ENCODE peak calls at places on chromosomes 4 and X, in eight cellular contexts. P is suprapubic skin, T is AG10803, E is AG04449, Z is AG09309, F is WTC11, I is neural crest cell, W is stomach. U is an unnamed sample.

GRCh38 chrX:45274576-45274975 is 73.9 kb upstream of the DIPK2B start:
- DNase-seq in E (no peak), Z (no peak), F (no peak), W (no peak), P (no peak), I (no peak), T (peak), U (no peak)

GRCh38 chr4:67928547-67928946 is 34.7 kb downstream of the TMPRSS11A start:
- DNase-seq in T (no peak), I (no peak), Z (no peak), P (no peak), E (no peak), F (no peak), W (no peak), U (no peak)

GRCh38 chr4:155822572-155822971 is 43.5 kb downstream of the ASIC5 start:
- DNase-seq in Z (no peak), P (no peak), W (no peak), I (no peak), E (no peak), F (no peak), T (no peak), U (no peak)

GRCh38 chrX:154775611-154776349 is 13.1 kb downstream of the DKC1 start:
- DNase-seq in E (no peak), Z (no peak), I (no peak), T (no peak), P (no peak), F (no peak), W (no peak), U (no peak)

GRCh38 chr4:76764251-76764650 is 133.7 kb downstream of the SOWAHB start:
- DNase-seq in P (no peak), Z (no peak), W (no peak), I (no peak), F (no peak), E (no peak), T (peak), U (no peak)

GRCh38 chrX:129534816-129535578 is 5.1 kb upstream of the OCRL start:
- DNase-seq in T (peak), Z (no peak), I (no peak), F (no peak), P (no peak), W (no peak), E (no peak), U (no peak)

GRCh38 chrX:22053486-22053885 is 21.4 kb downstream of the PHEX start:
- DNase-seq in T (peak), Z (no peak), E (no peak), P (no peak), I (no peak), F (no peak), W (no peak), U (no peak)

GRCh38 chrX:30343206-30343605 is 34.0 kb upstream of the NR0B1 start:
- DNase-seq in W (no peak), T (no peak), F (peak), I (no peak), P (no peak), E (no peak), Z (no peak), U (no peak)

GRCh38 chrX:54246866-54247265 is 63.8 kb upstream of the FAM120C start:
- DNase-seq in P (no peak), W (no peak), F (no peak), Z (no peak), I (no peak), T (peak), E (no peak), U (no peak)

GRCh38 chrX:37989304-37989703 is 17.0 kb upstream of the SYTL5 start:
- DNase-seq in T (no peak), W (no peak), Z (no peak), E (no peak), P (no peak), I (no peak), F (no peak), U (no peak)

GRCh38 chr4:130703211-130703920 is 1607.4 kb downstream of the C4orf33 start:
- DNase-seq in Z (no peak), W (no peak), I (no peak), E (no peak), T (no peak), P (no peak), F (no peak), U (no peak)

DNA sequence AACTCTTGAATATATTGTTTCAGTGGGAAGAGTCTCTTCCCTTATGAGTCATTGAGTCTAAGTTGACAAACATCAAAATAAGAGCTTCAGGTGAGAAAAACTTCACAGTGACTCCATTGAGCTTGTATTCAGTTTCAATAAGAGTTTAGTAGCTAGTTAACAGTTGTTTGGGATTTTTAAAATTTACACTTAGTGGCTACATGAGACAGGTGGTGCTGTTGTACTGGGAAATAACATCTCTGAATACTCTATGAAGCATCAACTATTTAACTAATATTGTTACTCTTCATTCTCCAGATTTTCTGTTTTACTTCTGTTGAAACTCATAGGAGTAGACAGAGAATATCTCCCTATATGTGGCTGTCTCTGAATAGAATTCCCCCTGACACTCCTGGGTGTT is 1609.1 kb downstream of the C4orf33 start:
- DNase-seq in I (no peak), T (no peak), F (no peak), W (no peak), E (no peak), P (no peak), Z (no peak), U (no peak)
- TF ChIP-seq CTCF in I (no peak), T (no peak), F (no peak), W (no peak), E (no peak), P (no peak), Z (no peak), U (no peak)

GRCh38 chr4:80413096-80413495 is 77.6 kb downstream of the CFAP299 start:
- DNase-seq in E (no peak), I (no peak), T (no peak), F (no peak), Z (no peak), W (no peak), P (no peak), U (no peak)

GRCh38 chr4:80409798-80410197 is 74.3 kb downstream of the CFAP299 start:
- DNase-seq in I (no peak), T (no peak), F (no peak), W (no peak), E (no peak), P (no peak), Z (no peak), U (no peak)

GRCh38 chr4:80417019-80417418 is 81.5 kb downstream of the CFAP299 start:
- DNase-seq in E (no peak), F (no peak), W (no peak), I (no peak), Z (no peak), P (no peak), T (no peak), U (no peak)

GRCh38 chr4:80407246-80407645 is 71.7 kb downstream of the CFAP299 start:
- DNase-seq in Z (peak), E (no peak), T (peak), W (no peak), P (no peak), F (no peak), I (no peak), U (no peak)

GRCh38 chr4:80412322-80412721 is 76.8 kb downstream of the CFAP299 start:
- DNase-seq in I (no peak), E (no peak), P (no peak), F (no peak), T (peak), Z (no peak), W (no peak), U (no peak)
- TF ChIP-seq CTCF in I (no peak), E (no peak), P (no peak), F (no peak), T (no peak), Z (no peak), W (no peak), U (no peak)

GRCh38 chr4:87838207-87838606 is 5.4 kb downstream of the MEPE start:
- DNase-seq in W (no peak), T (no peak), I (no peak), E (no peak), Z (no peak), F (peak), P (no peak), U (no peak)
- TF ChIP-seq CTCF in W (no peak), T (peak), I (peak), E (peak), Z (peak), F (no peak), P (peak), U (peak)

GRCh38 chrX:104250470-104250869 is 4.3 kb downstream of the ESX1 start:
- DNase-seq in T (no peak), Z (no peak), P (no peak), E (no peak), F (no peak), W (no peak), I (no peak), U (no peak)

GRCh38 chrX:104255465-104255864 is 732 bp upstream of the ESX1 start:
- DNase-seq in T (no peak), P (no peak), F (no peak), W (no peak), Z (no peak), E (no peak), I (no peak), U (no peak)

GRCh38 chrX:104254442-104255115 is at the start of gene ESX1:
- DNase-seq in T (peak), F (peak), I (peak), P (no peak), E (no peak), Z (no peak), W (no peak), U (peak)

DNA sequence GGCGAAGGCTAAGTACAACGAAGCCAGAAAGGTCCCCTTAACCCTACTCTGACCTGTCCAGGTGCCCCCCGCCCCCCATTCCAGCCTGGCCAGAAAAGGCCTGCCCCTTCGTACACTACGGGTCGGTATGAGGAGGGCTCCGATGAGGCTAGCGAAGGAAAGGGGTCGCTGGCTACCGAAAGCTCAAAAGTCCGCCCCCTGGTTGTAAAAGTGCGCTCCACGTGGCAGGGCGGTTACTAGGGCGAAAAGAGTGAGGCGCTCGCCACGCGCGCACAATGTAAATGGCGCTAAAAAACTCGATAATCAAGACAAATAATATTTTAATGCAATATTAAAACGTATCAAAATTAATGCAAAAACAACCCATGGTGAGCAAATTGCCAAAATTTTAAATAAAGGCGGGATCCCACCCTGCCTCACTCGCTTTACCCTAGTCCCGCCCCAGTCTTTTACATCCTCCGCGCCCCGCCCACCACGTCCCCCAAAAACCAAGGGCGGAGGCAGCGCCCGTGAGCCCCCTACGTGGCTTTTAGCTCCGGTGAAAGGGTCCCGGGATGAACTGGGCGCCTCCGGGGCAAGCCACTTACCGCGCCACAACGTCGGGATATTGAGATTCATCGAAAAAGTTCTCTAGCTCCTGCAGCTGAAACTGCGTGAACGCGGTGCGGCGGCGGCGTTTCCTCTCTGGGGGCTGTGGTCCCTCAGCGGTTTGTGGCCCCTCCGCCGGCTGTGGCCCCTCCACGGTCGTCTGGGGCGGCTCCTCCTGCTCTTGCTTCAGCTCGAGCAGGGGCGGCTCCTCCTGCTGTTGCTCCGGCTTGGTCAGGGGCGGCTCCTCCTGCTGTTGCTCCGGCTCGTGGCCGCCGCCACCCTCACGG is 929 bp downstream of the ESX1 start:
- DNase-seq in W (no peak), E (no peak), Z (no peak), P (no peak), T (no peak), F (peak), I (peak), U (peak)
- TF ChIP-seq CTCF in W (no peak), E (no peak), Z (no peak), P (no peak), T (no peak), F (no peak), I (peak), U (no peak)

DNA sequence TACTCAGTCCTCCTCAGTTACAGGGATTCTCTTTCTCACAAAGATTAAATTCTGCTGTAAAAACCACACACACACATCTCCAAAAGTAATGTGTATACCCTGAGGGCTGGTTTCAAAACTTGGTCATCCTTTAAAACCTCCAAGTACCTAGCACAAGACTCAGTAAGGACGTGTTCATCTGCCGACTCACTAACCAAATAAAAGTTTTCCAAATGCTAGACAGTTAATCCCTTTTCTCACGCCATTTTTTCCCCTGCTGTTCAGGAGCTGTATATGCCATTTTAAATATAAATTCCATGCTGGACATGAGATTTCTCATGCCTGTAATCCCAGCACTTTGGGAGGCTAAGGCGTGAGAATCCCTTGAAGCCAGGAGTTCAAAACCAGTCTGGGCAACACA is 3.9 kb upstream of the SAT1 start:
- DNase-seq in W (no peak), P (no peak), T (peak), E (no peak), I (no peak), Z (peak), F (no peak), U (no peak)
- TF ChIP-seq CTCF in W (no peak), P (no peak), T (peak), E (no peak), I (peak), Z (peak), F (no peak), U (no peak)

DNA sequence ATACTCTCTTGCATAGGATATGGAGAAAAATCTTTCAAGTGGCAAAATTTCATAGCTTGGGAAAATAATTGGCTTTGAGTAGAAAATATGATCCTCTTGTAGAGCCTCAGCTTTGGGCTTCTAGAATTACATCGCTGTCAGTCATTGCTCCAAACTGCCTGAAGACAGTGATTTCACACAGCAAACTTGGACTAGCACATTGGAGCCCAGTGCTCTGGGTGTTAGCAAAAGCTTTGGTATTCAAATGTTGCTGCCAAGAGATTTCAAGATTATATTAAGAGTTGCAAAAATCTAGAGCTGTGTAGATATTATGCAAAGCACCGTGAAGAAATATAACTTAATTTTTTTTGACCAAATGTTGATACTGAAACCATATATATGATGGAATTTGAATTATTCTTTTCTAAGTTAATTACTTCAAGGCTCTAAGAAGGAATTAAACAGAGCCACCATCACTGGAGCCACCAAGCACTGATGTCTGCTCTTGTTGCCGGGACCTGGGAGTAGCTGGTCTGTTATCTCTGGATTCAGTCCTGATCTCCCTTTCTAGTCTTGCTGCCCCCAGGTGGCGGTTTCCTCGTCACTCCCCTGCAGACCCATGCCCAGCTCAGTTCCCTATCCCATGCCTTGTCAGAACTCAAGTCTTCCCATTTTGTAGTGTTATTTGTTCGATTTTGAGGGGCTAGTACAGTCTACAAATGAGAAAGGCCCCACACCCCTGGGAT is 260.7 kb upstream of the SFRP2 start:
- DNase-seq in E (peak), F (peak), T (peak), W (no peak), Z (peak), I (peak), P (no peak), U (peak)
- TF ChIP-seq CTCF in E (no peak), F (no peak), T (peak), W (no peak), Z (no peak), I (peak), P (no peak), U (no peak)

DNA sequence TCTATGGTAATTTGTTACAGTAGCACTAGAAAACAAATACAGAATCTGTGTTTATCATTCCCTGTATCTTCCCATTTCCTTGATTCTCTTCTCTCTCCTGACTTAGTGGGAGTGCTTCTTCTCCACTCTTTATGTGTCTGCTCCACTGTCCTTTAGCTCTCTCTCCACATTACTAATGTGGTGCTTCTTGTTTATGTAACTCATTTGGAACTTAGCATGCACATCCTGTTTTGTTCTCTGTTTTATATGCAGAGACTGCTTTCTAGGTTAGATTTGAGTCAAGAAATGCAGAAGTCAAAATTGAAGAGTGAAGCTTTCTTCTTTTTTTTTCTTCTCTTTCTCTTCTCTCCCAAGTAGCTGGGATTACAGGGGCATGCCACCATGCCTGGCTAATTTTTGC is 25.9 kb downstream of the ADH1A start:
- DNase-seq in W (no peak), F (no peak), T (peak), E (no peak), P (no peak), I (no peak), Z (no peak), U (no peak)
- TF ChIP-seq CTCF in W (no peak), F (no peak), T (no peak), E (no peak), P (no peak), I (no peak), Z (no peak), U (no peak)

GRCh38 chr4:142922720-142923119 is 76.6 kb upstream of the INPP4B start:
- DNase-seq in P (no peak), F (no peak), W (no peak), Z (no peak), E (no peak), I (no peak), T (no peak), U (no peak)

GRCh38 chr4:142913461-142914030 is 67.4 kb upstream of the INPP4B start:
- DNase-seq in P (no peak), T (peak), F (no peak), I (no peak), E (no peak), W (no peak), Z (peak), U (no peak)

GRCh38 chr4:142913034-142913433 is 66.9 kb upstream of the INPP4B start:
- DNase-seq in W (no peak), Z (no peak), F (no peak), P (no peak), T (no peak), E (no peak), I (no peak), U (no peak)

GRCh38 chr4:142923619-142924018 is 77.5 kb upstream of the INPP4B start:
- DNase-seq in Z (no peak), W (no peak), E (no peak), F (no peak), P (no peak), I (no peak), T (no peak), U (no peak)

DNA sequence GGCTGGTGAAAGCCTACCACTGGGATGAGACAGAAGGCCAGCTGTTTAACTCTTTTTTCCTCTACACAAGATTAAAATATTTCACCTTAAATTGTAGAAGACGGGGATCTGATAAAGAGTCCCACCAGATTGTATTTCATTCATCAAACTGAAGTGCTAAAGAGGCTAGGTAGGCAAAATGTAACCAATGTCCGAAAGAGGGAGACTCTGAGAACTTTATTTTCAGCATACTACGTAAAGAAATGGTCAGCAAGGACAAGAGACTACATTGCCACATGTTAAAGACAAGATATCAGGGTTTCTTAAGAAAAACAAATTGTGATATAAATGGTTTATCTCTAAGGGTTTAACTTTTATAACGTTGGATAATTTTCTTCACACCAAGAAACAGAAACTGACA is 71.6 kb upstream of the INPP4B start:
- DNase-seq in I (no peak), T (no peak), E (no peak), P (no peak), W (no peak), Z (no peak), F (no peak), U (no peak)
- TF ChIP-seq CTCF in I (no peak), T (no peak), E (no peak), P (no peak), W (no peak), Z (peak), F (no peak), U (no peak)

GRCh38 chr4:126065016-126065415 is 750.3 kb downstream of the FAT4 start:
- DNase-seq in T (no peak), E (no peak), P (no peak), W (no peak), F (no peak), I (no peak), Z (no peak), U (no peak)
- TF ChIP-seq CTCF in T (no peak), E (no peak), P (no peak), W (no peak), F (no peak), I (no peak), Z (no peak), U (no peak)